ENCODE peak calls at places on chromosomes 6 and 20, in eight cellular contexts. One of them, this sample, is unnamed.
A peak's percentile ranks its signal among the peaks of the same experiment; 100 is the strongest.

GRCh38 chr6:15473741-15474161 is 189.1 kb downstream of the DTNBP1 start:
- DNase-seq in right atrium auricular region: no peak
- DNase-seq in heart right ventricle: no peak
- DNase-seq in esophagus squamous epithelium: no peak
- DNase-seq in endodermal cell: peak; percentile 28
- DNase-seq in transverse colon: no peak
- DNase-seq in keratinocyte: no peak
- DNase-seq in vagina: no peak
- DNase-seq in this sample: no peak

GRCh38 chr6:134729590-134729989 is 220.3 kb downstream of the ALDH8A1 start:
- DNase-seq in right atrium auricular region: no peak
- DNase-seq in heart right ventricle: no peak
- DNase-seq in esophagus squamous epithelium: no peak
- DNase-seq in endodermal cell: no peak
- DNase-seq in transverse colon: no peak
- DNase-seq in keratinocyte: no peak
- DNase-seq in vagina: no peak
- DNase-seq in this sample: peak; percentile 56

GRCh38 chr6:85458782-85459181 is 8.9 kb downstream of the NT5E start:
- DNase-seq in right atrium auricular region: no peak
- DNase-seq in heart right ventricle: no peak
- DNase-seq in esophagus squamous epithelium: no peak
- DNase-seq in endodermal cell: peak; percentile 62
- DNase-seq in transverse colon: no peak
- DNase-seq in keratinocyte: no peak
- DNase-seq in vagina: no peak
- DNase-seq in this sample: no peak

GRCh38 chr6:88244721-88245120 is 78.6 kb upstream of the CNR1 start:
- DNase-seq in right atrium auricular region: no peak
- DNase-seq in heart right ventricle: no peak
- DNase-seq in esophagus squamous epithelium: no peak
- DNase-seq in endodermal cell: no peak
- DNase-seq in transverse colon: no peak
- DNase-seq in keratinocyte: no peak
- DNase-seq in vagina: no peak
- DNase-seq in this sample: peak; percentile 26

GRCh38 chr20:8542115-8542486 is 410.0 kb downstream of the PLCB1 start:
- DNase-seq in right atrium auricular region: no peak
- DNase-seq in heart right ventricle: no peak
- DNase-seq in esophagus squamous epithelium: no peak
- DNase-seq in endodermal cell: no peak
- DNase-seq in transverse colon: no peak
- DNase-seq in keratinocyte: no peak
- DNase-seq in vagina: no peak
- DNase-seq in this sample: no peak

GRCh38 chr6:27492776-27493175 is 19.9 kb upstream of the ZNF184 start:
- DNase-seq in right atrium auricular region: no peak
- DNase-seq in heart right ventricle: no peak
- DNase-seq in esophagus squamous epithelium: no peak
- DNase-seq in endodermal cell: no peak
- DNase-seq in transverse colon: no peak
- DNase-seq in keratinocyte: no peak
- DNase-seq in vagina: no peak
- DNase-seq in this sample: no peak

GRCh38 chr6:37550436-37550835 is 50.7 kb upstream of the CCDC167 start:
- DNase-seq in right atrium auricular region: no peak
- DNase-seq in heart right ventricle: no peak
- DNase-seq in esophagus squamous epithelium: no peak
- DNase-seq in endodermal cell: no peak
- DNase-seq in transverse colon: no peak
- DNase-seq in keratinocyte: no peak
- DNase-seq in vagina: no peak
- DNase-seq in this sample: peak; percentile 93

GRCh38 chr20:62819494-62820174 is 2.8 kb downstream of the COL9A3 start:
- DNase-seq in right atrium auricular region: no peak
- DNase-seq in heart right ventricle: no peak
- DNase-seq in esophagus squamous epithelium: no peak
- DNase-seq in endodermal cell: no peak
- DNase-seq in transverse colon: no peak
- DNase-seq in keratinocyte: no peak
- DNase-seq in vagina: no peak
- DNase-seq in this sample: peak; percentile 100

GRCh38 chr20:34129518-34130162 is 17.6 kb upstream of the EIF2S2 start:
- DNase-seq in right atrium auricular region: peak; percentile 60
- DNase-seq in heart right ventricle: peak; percentile 37
- DNase-seq in esophagus squamous epithelium: no peak
- DNase-seq in endodermal cell: peak; percentile 79
- DNase-seq in transverse colon: peak; percentile 52
- DNase-seq in keratinocyte: no peak
- DNase-seq in vagina: no peak
- DNase-seq in this sample: peak; percentile 86

GRCh38 chr6:135088818-135089809 is 34.5 kb upstream of the HBS1L start:
- DNase-seq in right atrium auricular region: no peak
- DNase-seq in heart right ventricle: no peak
- DNase-seq in esophagus squamous epithelium: no peak
- DNase-seq in endodermal cell: no peak
- DNase-seq in transverse colon: no peak
- DNase-seq in keratinocyte: no peak
- DNase-seq in vagina: no peak
- DNase-seq in this sample: no peak

GRCh38 chr20:4787069-4787468 is 65.4 kb downstream of the PRND start:
- DNase-seq in right atrium auricular region: peak; percentile 68
- DNase-seq in heart right ventricle: no peak
- DNase-seq in esophagus squamous epithelium: no peak
- DNase-seq in endodermal cell: no peak
- DNase-seq in transverse colon: no peak
- DNase-seq in keratinocyte: no peak
- DNase-seq in vagina: no peak
- DNase-seq in this sample: peak; percentile 85

GRCh38 chr6:40536442-40536841 is 50.7 kb downstream of the LRFN2 start:
- DNase-seq in right atrium auricular region: no peak
- DNase-seq in heart right ventricle: no peak
- DNase-seq in esophagus squamous epithelium: no peak
- DNase-seq in endodermal cell: peak; percentile 91
- DNase-seq in transverse colon: no peak
- DNase-seq in keratinocyte: no peak
- DNase-seq in vagina: no peak
- DNase-seq in this sample: no peak

GRCh38 chr20:51767018-51767866 is 948 bp downstream of the ATP9A start:
- DNase-seq in right atrium auricular region: peak; percentile 61
- DNase-seq in heart right ventricle: peak; percentile 70
- DNase-seq in esophagus squamous epithelium: no peak
- DNase-seq in endodermal cell: peak; percentile 96
- DNase-seq in transverse colon: peak; percentile 93
- DNase-seq in keratinocyte: peak; percentile 36
- DNase-seq in vagina: no peak
- DNase-seq in this sample: peak; percentile 90

GRCh38 chr20:10559266-10559665 is 114.5 kb downstream of the JAG1 start:
- DNase-seq in right atrium auricular region: no peak
- DNase-seq in heart right ventricle: no peak
- DNase-seq in esophagus squamous epithelium: no peak
- DNase-seq in endodermal cell: no peak
- DNase-seq in transverse colon: no peak
- DNase-seq in keratinocyte: no peak
- DNase-seq in vagina: no peak
- DNase-seq in this sample: no peak

GRCh38 chr6:139753198-139753861 is 378.9 kb upstream of the CITED2 start:
- DNase-seq in right atrium auricular region: no peak
- DNase-seq in heart right ventricle: no peak
- DNase-seq in esophagus squamous epithelium: no peak
- DNase-seq in endodermal cell: no peak
- DNase-seq in transverse colon: no peak
- DNase-seq in keratinocyte: no peak
- DNase-seq in vagina: no peak
- DNase-seq in this sample: no peak

GRCh38 chr6:109484161-109484560 is 1.1 kb upstream of the ZBTB24 start:
- DNase-seq in right atrium auricular region: no peak
- DNase-seq in heart right ventricle: no peak
- DNase-seq in esophagus squamous epithelium: no peak
- DNase-seq in endodermal cell: no peak
- DNase-seq in transverse colon: no peak
- DNase-seq in keratinocyte: no peak
- DNase-seq in vagina: no peak
- DNase-seq in this sample: no peak

GRCh38 chr6:136186363-136186762 is 63.7 kb downstream of the MTFR2 start:
- DNase-seq in right atrium auricular region: no peak
- DNase-seq in heart right ventricle: no peak
- DNase-seq in esophagus squamous epithelium: no peak
- DNase-seq in endodermal cell: no peak
- DNase-seq in transverse colon: no peak
- DNase-seq in keratinocyte: no peak
- DNase-seq in vagina: no peak
- DNase-seq in this sample: no peak

GRCh38 chr20:41135187-41135887 is 2.0 kb upstream of the PLCG1 start:
- DNase-seq in right atrium auricular region: no peak
- DNase-seq in heart right ventricle: peak; percentile 40
- DNase-seq in esophagus squamous epithelium: no peak
- DNase-seq in endodermal cell: peak; percentile 90
- DNase-seq in transverse colon: peak; percentile 60
- DNase-seq in keratinocyte: no peak
- DNase-seq in vagina: no peak
- DNase-seq in this sample: peak; percentile 73

GRCh38 chr20:51528263-51529026 is 14.1 kb downstream of the NFATC2 start:
- DNase-seq in right atrium auricular region: no peak
- DNase-seq in heart right ventricle: no peak
- DNase-seq in esophagus squamous epithelium: no peak
- DNase-seq in endodermal cell: no peak
- DNase-seq in transverse colon: no peak
- DNase-seq in keratinocyte: no peak
- DNase-seq in vagina: no peak
- DNase-seq in this sample: no peak

GRCh38 chr6:42996513-42996912 is 12.1 kb downstream of the PPP2R5D start:
- DNase-seq in right atrium auricular region: no peak
- DNase-seq in heart right ventricle: no peak
- DNase-seq in esophagus squamous epithelium: no peak
- DNase-seq in endodermal cell: no peak
- DNase-seq in transverse colon: no peak
- DNase-seq in keratinocyte: no peak
- DNase-seq in vagina: no peak
- DNase-seq in this sample: no peak

GRCh38 chr20:10502098-10502526 is 67.0 kb downstream of the SLX4IP start:
- DNase-seq in right atrium auricular region: no peak
- DNase-seq in heart right ventricle: no peak
- DNase-seq in esophagus squamous epithelium: no peak
- DNase-seq in endodermal cell: no peak
- DNase-seq in transverse colon: no peak
- DNase-seq in keratinocyte: no peak
- DNase-seq in vagina: no peak
- DNase-seq in this sample: no peak

GRCh38 chr20:44247131-44247571 is at the start of gene GDAP1L1:
- DNase-seq in right atrium auricular region: no peak
- DNase-seq in heart right ventricle: peak; percentile 26
- DNase-seq in esophagus squamous epithelium: no peak
- DNase-seq in endodermal cell: peak; percentile 89
- DNase-seq in transverse colon: no peak
- DNase-seq in keratinocyte: no peak
- DNase-seq in vagina: no peak
- DNase-seq in this sample: no peak

DNA sequence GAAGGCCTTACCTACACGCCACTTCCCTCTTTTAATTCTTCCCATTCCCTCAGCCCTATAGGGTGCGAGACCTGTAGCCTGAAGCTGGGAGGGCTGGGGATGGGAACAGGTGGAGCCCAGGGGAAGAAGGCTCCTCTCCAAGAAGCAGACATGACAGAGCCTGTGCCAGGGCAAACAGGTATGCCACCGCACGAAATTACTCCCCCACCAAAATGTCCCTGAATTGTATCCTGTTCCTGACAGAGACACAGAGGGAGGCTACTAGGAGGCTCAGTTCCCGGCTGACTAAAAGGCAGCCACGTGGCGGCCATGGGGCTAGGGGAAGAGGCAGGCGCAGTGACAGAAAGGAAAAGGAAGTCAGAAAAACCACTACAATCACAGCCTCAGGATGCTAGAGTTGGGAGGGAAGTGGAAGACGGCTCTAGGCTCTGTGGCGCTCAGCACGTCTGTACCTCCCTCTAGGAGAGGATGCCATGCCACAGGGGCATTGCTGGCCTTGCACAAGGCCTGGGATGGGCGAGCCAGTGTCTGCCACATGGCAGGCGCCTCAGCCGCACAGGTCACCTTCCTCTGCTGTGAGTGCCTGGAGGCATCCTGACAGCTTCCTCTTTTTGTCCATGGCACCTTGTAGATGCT is 27.7 kb downstream of the TFEB start:
- DNase-seq in right atrium auricular region: no peak
- DNase-seq in heart right ventricle: peak; percentile 38
- DNase-seq in esophagus squamous epithelium: no peak
- DNase-seq in endodermal cell: no peak
- DNase-seq in transverse colon: no peak
- DNase-seq in keratinocyte: no peak
- DNase-seq in vagina: no peak
- DNase-seq in this sample: no peak
- H3K4me1 ChIP-seq in right atrium auricular region: no peaks in the 10 kb centered on the region
- H3K4me1 ChIP-seq in heart right ventricle: peaks cover 84% of the 10 kb centered on the region
- H3K4me1 ChIP-seq in esophagus squamous epithelium: peaks cover 55% of the 10 kb centered on the region
- H3K4me1 ChIP-seq in endodermal cell: no peaks in the 10 kb centered on the region
- H3K4me1 ChIP-seq in transverse colon: peaks cover 27% of the 10 kb centered on the region
- H3K4me1 ChIP-seq in keratinocyte: peaks cover 27% of the 10 kb centered on the region
- H3K4me1 ChIP-seq in vagina: peaks cover 60% of the 10 kb centered on the region
- H3K4me1 ChIP-seq in this sample: peaks cover 26% of the 10 kb centered on the region

GRCh38 chr20:30286157-30286556 is 971.3 kb upstream of the DEFB115 start:
- DNase-seq in right atrium auricular region: no peak
- DNase-seq in heart right ventricle: no peak
- DNase-seq in esophagus squamous epithelium: no peak
- DNase-seq in endodermal cell: no peak
- DNase-seq in transverse colon: no peak
- DNase-seq in keratinocyte: no peak
- DNase-seq in vagina: peak; percentile 64
- DNase-seq in this sample: no peak
- TF ChIP-seq CTCF in right atrium auricular region: no peak
- TF ChIP-seq CTCF in heart right ventricle: no peak
- TF ChIP-seq CTCF in esophagus squamous epithelium: no peak
- TF ChIP-seq CTCF in endodermal cell: peak; percentile 26
- TF ChIP-seq CTCF in transverse colon: peak; percentile 9
- TF ChIP-seq CTCF in keratinocyte: no peak
- TF ChIP-seq CTCF in vagina: no peak
- TF ChIP-seq CTCF in this sample: no peak

DNA sequence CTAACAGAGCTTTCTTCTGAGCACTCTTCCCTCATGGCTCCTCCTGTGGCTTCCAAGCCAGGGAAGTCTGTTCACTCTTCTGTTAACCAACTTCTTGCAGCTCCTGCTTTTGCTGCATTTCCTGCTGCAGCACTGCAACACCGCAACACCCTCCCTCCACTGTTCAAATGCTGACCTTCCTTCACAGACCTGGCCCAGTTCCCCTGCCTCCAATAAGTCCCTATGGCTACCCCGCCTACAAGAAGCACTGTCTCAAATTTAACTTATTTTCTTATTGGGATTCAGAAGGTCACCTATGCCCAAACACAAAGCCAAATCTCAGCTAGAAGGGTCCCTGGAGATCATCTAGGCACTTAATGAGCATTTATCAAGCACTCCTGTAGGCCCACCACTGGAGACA is 44.6 kb downstream of the ELMO2 start:
- DNase-seq in right atrium auricular region: no peak
- DNase-seq in heart right ventricle: no peak
- DNase-seq in esophagus squamous epithelium: no peak
- DNase-seq in endodermal cell: no peak
- DNase-seq in transverse colon: no peak
- DNase-seq in keratinocyte: no peak
- DNase-seq in vagina: no peak
- DNase-seq in this sample: peak; percentile 91
- H3K4me3 ChIP-seq in right atrium auricular region: no peak overlapping the region
- H3K4me3 ChIP-seq in heart right ventricle: no peak overlapping the region
- H3K4me3 ChIP-seq in esophagus squamous epithelium: no peak overlapping the region
- H3K4me3 ChIP-seq in endodermal cell: no peak overlapping the region
- H3K4me3 ChIP-seq in transverse colon: no peak overlapping the region
- H3K4me3 ChIP-seq in keratinocyte: no peak overlapping the region
- H3K4me3 ChIP-seq in vagina: no peak overlapping the region
- H3K4me3 ChIP-seq in this sample: no peak overlapping the region

GRCh38 chr6:56521454-56521853 is 121.2 kb downstream of the DST start:
- DNase-seq in right atrium auricular region: no peak
- DNase-seq in heart right ventricle: no peak
- DNase-seq in esophagus squamous epithelium: no peak
- DNase-seq in endodermal cell: no peak
- DNase-seq in transverse colon: no peak
- DNase-seq in keratinocyte: no peak
- DNase-seq in vagina: no peak
- DNase-seq in this sample: no peak
- H3K4me1 ChIP-seq in right atrium auricular region: no peaks in the 10 kb centered on the region
- H3K4me1 ChIP-seq in heart right ventricle: peaks cover 64% of the 10 kb centered on the region
- H3K4me1 ChIP-seq in esophagus squamous epithelium: peaks cover 16% of the 10 kb centered on the region
- H3K4me1 ChIP-seq in endodermal cell: no peaks in the 10 kb centered on the region
- H3K4me1 ChIP-seq in transverse colon: peaks cover 11% of the 10 kb centered on the region
- H3K4me1 ChIP-seq in keratinocyte: no peaks in the 10 kb centered on the region
- H3K4me1 ChIP-seq in vagina: peaks cover 68% of the 10 kb centered on the region
- H3K4me1 ChIP-seq in this sample: peaks cover 24% of the 10 kb centered on the region